ENCODE peak calls at places on chromosomes 2 and 18, in eight cellular contexts. N is left lung, O is fibroblast of mammary gland, F is GM13976, K is RWPE1, V is astrocyte of the spinal cord, U is DND-41, W is AG04449. Q is an unnamed sample.

GRCh38 chr18:35042389-35043066 is 1.3 kb downstream of the MAPRE2 start:
- DNase-seq in N (no peak), O (no peak), F (no peak), K (no peak), V (no peak), U (no peak), W (no peak), Q (no peak)

GRCh38 chr2:177675256-177676220 is 283.0 kb downstream of the AGPS start:
- DNase-seq in N (no peak), O (no peak), F (no peak), K (no peak), V (no peak), U (no peak), W (no peak), Q (no peak)

GRCh38 chr18:56563568-56563967 is 74.8 kb downstream of the TXNL1 start:
- DNase-seq in N (no peak), O (no peak), F (no peak), K (no peak), V (no peak), U (no peak), W (no peak), Q (peak; percentile 8)

GRCh38 chr2:64913357-64913869 is 75.8 kb upstream of the SLC1A4 start:
- DNase-seq in N (no peak), O (no peak), F (no peak), K (peak; percentile 16), V (no peak), U (peak; percentile 48), W (no peak), Q (peak; percentile 53)

GRCh38 chr2:207617011-207617671 is 8.1 kb downstream of the METTL21A start:
- DNase-seq in N (no peak), O (peak; percentile 96), F (no peak), K (peak; percentile 77), V (peak; percentile 91), U (no peak), W (peak; percentile 73), Q (no peak)

GRCh38 chr2:55779459-55780421 is 86.1 kb upstream of the PNPT1 start:
- DNase-seq in N (no peak), O (peak; percentile 57), F (no peak), K (peak; percentile 87), V (peak; percentile 81), U (no peak), W (no peak), Q (no peak)

GRCh38 chr2:233961905-233962304 is 44.7 kb downstream of the TRPM8 start:
- DNase-seq in N (no peak), O (no peak), F (no peak), K (no peak), V (no peak), U (no peak), W (no peak), Q (no peak)

GRCh38 chr2:25349397-25349796 is 7.7 kb upstream of the DNMT3A start:
- DNase-seq in N (no peak), O (peak; percentile 78), F (no peak), K (no peak), V (peak; percentile 18), U (no peak), W (no peak), Q (no peak)

GRCh38 chr2:96163768-96164429 is 18.7 kb upstream of the DUSP2 start:
- DNase-seq in N (no peak), O (no peak), F (peak; percentile 84), K (no peak), V (no peak), U (peak; percentile 95), W (no peak), Q (peak; percentile 97)

GRCh38 chr2:8412586-8412985 is 269.3 kb upstream of the ID2 start:
- DNase-seq in N (no peak), O (peak; percentile 65), F (no peak), K (no peak), V (no peak), U (no peak), W (no peak), Q (no peak)

GRCh38 chr2:190088917-190089316 is 26.4 kb upstream of the MSTN start:
- DNase-seq in N (no peak), O (peak; percentile 81), F (peak; percentile 34), K (peak; percentile 51), V (peak; percentile 81), U (peak; percentile 55), W (peak; percentile 5), Q (peak; percentile 72)

GRCh38 chr18:46628206-46628605 is 28.8 kb downstream of the LOXHD1 start:
- DNase-seq in N (no peak), O (no peak), F (no peak), K (no peak), V (no peak), U (no peak), W (no peak), Q (no peak)

GRCh38 chr2:232876978-232877441 is 6.9 kb downstream of the SNORC start:
- DNase-seq in N (no peak), O (no peak), F (no peak), K (peak; percentile 18), V (no peak), U (no peak), W (no peak), Q (no peak)

GRCh38 chr18:12851709-12852108 is 32.3 kb downstream of the PTPN2 start:
- DNase-seq in N (no peak), O (peak; percentile 25), F (no peak), K (no peak), V (peak; percentile 35), U (no peak), W (no peak), Q (no peak)

GRCh38 chr2:106020821-106021316 is 173.2 kb downstream of the UXS1 start:
- DNase-seq in N (no peak), O (no peak), F (no peak), K (no peak), V (peak; percentile 27), U (no peak), W (no peak), Q (no peak)

GRCh38 chr2:157056200-157056676 is 201.3 kb upstream of the GALNT5 start:
- DNase-seq in N (no peak), O (peak; percentile 91), F (no peak), K (peak; percentile 8), V (peak; percentile 89), U (peak; percentile 43), W (no peak), Q (no peak)

GRCh38 chr2:234147335-234147861 is 96.9 kb downstream of the SPP2 start:
- DNase-seq in N (no peak), O (no peak), F (no peak), K (no peak), V (no peak), U (peak; percentile 60), W (no peak), Q (no peak)

GRCh38 chr18:60554961-60555360 is 182.4 kb upstream of the MC4R start:
- DNase-seq in N (no peak), O (no peak), F (no peak), K (no peak), V (no peak), U (peak; percentile 43), W (no peak), Q (no peak)

GRCh38 chr2:11720752-11721151 is 25.7 kb upstream of the LPIN1 start:
- DNase-seq in N (no peak), O (no peak), F (no peak), K (no peak), V (no peak), U (no peak), W (no peak), Q (no peak)

GRCh38 chr2:86649119-86649947 is 25.7 kb upstream of the RNF103 start:
- DNase-seq in N (no peak), O (no peak), F (no peak), K (no peak), V (no peak), U (no peak), W (no peak), Q (no peak)
- TF ChIP-seq CTCF in N (no peak), O (no peak), F (no peak), K (no peak), V (no peak), U (no peak), W (no peak), Q (no peak)

DNA sequence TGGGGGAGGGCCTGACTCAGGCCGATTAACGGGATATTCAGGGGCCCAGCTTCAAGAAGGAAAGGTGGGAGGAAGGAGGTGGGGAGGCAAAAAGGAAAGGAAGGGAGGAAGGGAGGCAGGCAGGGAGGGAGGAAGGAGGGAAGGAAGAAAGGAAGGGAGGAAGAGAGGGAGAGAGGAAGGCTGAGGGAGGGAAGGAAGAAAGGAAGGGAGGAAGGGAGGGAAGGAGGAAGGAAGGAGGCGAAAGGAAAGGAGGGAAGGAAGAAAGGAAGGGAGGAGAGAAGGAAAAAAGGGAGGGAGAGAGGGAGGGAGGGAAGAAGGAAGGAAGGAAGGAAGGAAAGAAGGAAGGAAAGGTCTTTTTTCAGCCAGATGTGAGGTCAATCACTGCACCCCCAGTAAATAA is 85.3 kb downstream of the C1QL2 start:
- DNase-seq in N (no peak), O (no peak), F (no peak), K (no peak), V (no peak), U (no peak), W (no peak), Q (no peak)
- TF ChIP-seq CTCF in N (no peak), O (no peak), F (no peak), K (no peak), V (no peak), U (no peak), W (no peak), Q (no peak)

GRCh38 chr2:18961991-18962421 is 372.6 kb upstream of the NT5C1B start:
- DNase-seq in N (no peak), O (no peak), F (no peak), K (no peak), V (no peak), U (no peak), W (no peak), Q (no peak)
- TF ChIP-seq CTCF in N (no peak), O (no peak), F (no peak), K (no peak), V (no peak), U (no peak), W (no peak), Q (no peak)

DNA sequence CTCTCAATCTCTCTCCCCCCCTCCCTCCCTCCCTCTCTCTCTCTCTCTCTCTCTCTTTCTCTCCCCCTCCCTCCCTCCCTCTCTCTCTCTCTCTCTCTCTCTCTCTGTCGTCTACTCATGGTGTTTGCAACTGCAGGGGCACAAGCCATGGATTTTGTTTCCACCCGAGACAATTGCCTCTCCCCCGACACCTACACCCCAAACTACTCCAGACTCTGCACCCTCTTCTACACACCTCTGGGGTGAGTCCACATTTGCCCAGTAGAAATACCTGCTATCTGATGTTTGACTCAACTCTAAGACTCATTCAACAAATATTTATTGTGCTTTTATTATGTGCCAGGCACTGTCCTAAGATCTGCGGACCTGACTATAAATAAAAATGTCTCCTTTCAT is 93.7 kb downstream of the TMEM17 start:
- DNase-seq in N (no peak), O (no peak), F (no peak), K (peak; percentile 23), V (peak; percentile 27), U (peak; percentile 17), W (no peak), Q (no peak)
- TF ChIP-seq CTCF in N (peak; percentile 6), O (no peak), F (no peak), K (peak; percentile 8), V (no peak), U (no peak), W (no peak), Q (no peak)

GRCh38 chr2:202307690-202308089 is 42.1 kb downstream of the NOP58 start:
- DNase-seq in N (no peak), O (no peak), F (no peak), K (no peak), V (no peak), U (no peak), W (no peak), Q (no peak)
- TF ChIP-seq CTCF in N (no peak), O (no peak), F (no peak), K (no peak), V (peak; percentile 8), U (no peak), W (no peak), Q (no peak)

GRCh38 chr2:42513252-42513918 is 19.6 kb upstream of the KCNG3 start:
- DNase-seq in N (no peak), O (peak; percentile 71), F (peak; percentile 59), K (peak; percentile 8), V (peak; percentile 33), U (peak; percentile 17), W (peak; percentile 4), Q (peak; percentile 15)
- TF ChIP-seq CTCF in N (peak; percentile 45), O (peak; percentile 89), F (peak; percentile 60), K (peak; percentile 20), V (peak; percentile 52), U (peak; percentile 70), W (peak; percentile 63), Q (peak; percentile 60)

Q was measured in activated CD8-positive, alpha-beta T cell treated with anti-CD3 and anti-CD28 coated beads for 36 hours.